ENCODE peak calls at places on chromosomes 4 and X, in six cellular contexts. A, Q, L, K, D and W are unnamed samples.

GRCh38 chr4:105748222-105748621 is 39.6 kb downstream of the GSTCD start:
- DNase-seq in A (no peak), Q (no peak), L (no peak), D (no peak), K (no peak), W (no peak)

GRCh38 chr4:56372774-56373173 is 14.5 kb downstream of the AASDH start:
- DNase-seq in A (no peak), D (no peak), Q (peak; percentile 25), L (no peak), K (no peak), W (no peak)

GRCh38 chr4:60365176-60365575 is 835.0 kb upstream of the ADGRL3 start:
- DNase-seq in D (no peak), A (no peak), Q (no peak), L (no peak), K (no peak), W (no peak)

GRCh38 chrX:37350034-37350365 is 836 bp downstream of the PRRG1 start:
- DNase-seq in Q (peak; percentile 9), L (no peak), K (peak; percentile 16), D (no peak), A (no peak), W (no peak)

GRCh38 chrX:148572332-148572731 is 71.9 kb downstream of the AFF2 start:
- DNase-seq in D (no peak), L (no peak), A (no peak), K (no peak), Q (peak; percentile 35), W (no peak)

GRCh38 chrX:153725039-153725831 is 579 bp downstream of the ABCD1 start:
- DNase-seq in Q (no peak), L (no peak), D (no peak), A (no peak), K (peak; percentile 21), W (no peak)

GRCh38 chr4:173519130-173520101 is 10.6 kb downstream of the HAND2 start:
- DNase-seq in D (no peak), K (no peak), A (no peak), Q (no peak), L (no peak), W (no peak)

GRCh38 chrX:77505227-77505626 is 58.0 kb downstream of the FGF16 start:
- DNase-seq in Q (peak; percentile 66), D (no peak), A (no peak), K (no peak), L (no peak), W (no peak)

GRCh38 chrX:87572911-87573310 is 55.3 kb downstream of the KLHL4 start:
- DNase-seq in D (no peak), A (no peak), Q (no peak), K (no peak), L (no peak), W (no peak)

GRCh38 chrX:40326186-40326965 is 228.6 kb upstream of the BCOR start:
- DNase-seq in Q (peak; percentile 15), D (no peak), K (no peak), A (peak; percentile 15), L (no peak), W (no peak)

GRCh38 chr4:113811329-113811728 is 49.8 kb upstream of the CAMK2D start:
- DNase-seq in D (no peak), L (no peak), K (no peak), Q (peak; percentile 27), A (no peak), W (no peak)

GRCh38 chr4:9964884-9965283 is 56.4 kb downstream of the SLC2A9 start:
- DNase-seq in Q (peak; percentile 22), A (no peak), K (no peak), L (no peak), D (no peak), W (no peak)

GRCh38 chrX:12844319-12844718 is 22.6 kb upstream of the TLR7 start:
- DNase-seq in Q (no peak), K (no peak), A (no peak), D (no peak), L (no peak), W (no peak)

GRCh38 chrX:115013705-115014104 is 3.7 kb downstream of the IL13RA2 start:
- DNase-seq in D (no peak), Q (peak; percentile 90), A (no peak), L (no peak), K (no peak), W (no peak)

GRCh38 chr4:103021120-103021519 is 1.6 kb upstream of the SLC9B1 start:
- DNase-seq in D (no peak), Q (no peak), L (no peak), K (no peak), A (no peak), W (no peak)

GRCh38 chrX:132505116-132505515 is 16.3 kb upstream of the MBNL3 start:
- DNase-seq in L (no peak), A (no peak), Q (no peak), K (peak; percentile 51), D (no peak), W (no peak)

GRCh38 chr4:21901831-21902230 is 46.7 kb downstream of the KCNIP4 start:
- DNase-seq in L (no peak), D (no peak), K (no peak), A (no peak), Q (peak; percentile 56), W (no peak)

GRCh38 chr4:170581322-170581721 is 491.6 kb upstream of the AADAT start:
- DNase-seq in K (no peak), L (no peak), A (no peak), Q (no peak), D (no peak), W (no peak)

GRCh38 chr4:163701915-163702314 is 207.4 kb downstream of the TMA16 start:
- DNase-seq in L (no peak), Q (peak; percentile 16), D (no peak), K (no peak), A (no peak), W (no peak)

GRCh38 chr4:38983756-38984647 is 48.2 kb downstream of the TMEM156 start:
- DNase-seq in D (no peak), Q (no peak), L (no peak), K (no peak), A (no peak), W (no peak)